ENCODE peak calls at places on chromosome 16, in four cellular contexts. I is fibroblast of lung, C is tibial nerve, R is heart left ventricle. S is an unnamed sample.

GRCh38 chr16:71540-72341 is 690 bp downstream of the RHBDF1 start:
- DNase-seq in I (peak; percentile 74), R (peak; percentile 82), C (peak; percentile 86), S (peak; percentile 81)

GRCh38 chr16:68385371-68385770 is 62.9 kb downstream of the SMPD3 start:
- DNase-seq in C (no peak), R (no peak), I (no peak), S (no peak)

GRCh38 chr16:67489401-67490083 is 6.2 kb upstream of the AGRP start:
- DNase-seq in I (no peak), C (no peak), R (no peak), S (no peak)

GRCh38 chr16:68162413-68162812 is 73.5 kb downstream of the ESRP2 start:
- DNase-seq in R (no peak), C (no peak), I (no peak), S (no peak)

GRCh38 chr16:3459401-3460090 is 16.1 kb downstream of the NAA60 start:
- DNase-seq in R (no peak), I (no peak), C (no peak), S (no peak)

GRCh38 chr16:81758376-81758775 is 20.7 kb upstream of the PLCG2 start:
- DNase-seq in C (no peak), R (no peak), I (no peak), S (no peak)

GRCh38 chr16:14111713-14112538 is 40.8 kb downstream of the MRTFB start:
- DNase-seq in R (peak; percentile 61), C (peak; percentile 52), I (no peak), S (peak; percentile 59)

GRCh38 chr16:54942353-54942943 is 11.8 kb downstream of the IRX5 start:
- DNase-seq in I (no peak), R (no peak), C (no peak), S (no peak)

GRCh38 chr16:56615353-56615752 is 7.0 kb downstream of the MT2A start:
- DNase-seq in R (no peak), I (peak; percentile 66), C (no peak), S (no peak)

GRCh38 chr16:35931722-35932121 is 2472.3 kb downstream of the TP53TG3F start:
- DNase-seq in C (no peak), R (no peak), I (no peak), S (no peak)

GRCh38 chr16:49589721-49590120 is 216.1 kb downstream of the C16orf78 start:
- DNase-seq in R (no peak), I (no peak), C (no peak), S (no peak)

GRCh38 chr16:28207425-28207824 is 4.3 kb downstream of the XPO6 start:
- DNase-seq in C (no peak), R (no peak), I (no peak), S (no peak)

GRCh38 chr16:84582958-84583516 is 34.8 kb downstream of the COTL1 start:
- DNase-seq in C (no peak), I (peak; percentile 68), R (peak; percentile 21), S (no peak)

GRCh38 chr16:4922721-4923342 is 14.1 kb downstream of the PPL start:
- DNase-seq in R (no peak), C (no peak), I (no peak), S (no peak)

GRCh38 chr16:26715969-26716368 is 350.8 kb upstream of the C16orf82 start:
- DNase-seq in R (no peak), C (no peak), I (no peak), S (no peak)

GRCh38 chr16:6076631-6077030 is 979.0 kb upstream of the EEF2KMT start:
- DNase-seq in C (no peak), I (no peak), R (no peak), S (no peak)

GRCh38 chr16:88810868-88811599 is 694 bp downstream of the APRT start:
- DNase-seq in C (peak; percentile 70), I (peak; percentile 82), R (peak; percentile 77), S (peak; percentile 72)

GRCh38 chr16:4175849-4176248 is 59.6 kb upstream of the ADCY9 start:
- DNase-seq in C (no peak), I (no peak), R (no peak), S (no peak)

GRCh38 chr16:89133457-89134127 is 38.0 kb upstream of the CDH15 start:
- DNase-seq in C (no peak), R (no peak), I (no peak), S (no peak)

GRCh38 chr16:678858-679807 is 1.1 kb upstream of the STUB1 start:
- DNase-seq in C (no peak), I (peak; percentile 56), R (peak; percentile 86), S (peak; percentile 82)

GRCh38 chr16:67539691-67540635 is 11.3 kb downstream of the RIPOR1 start:
- DNase-seq in I (no peak), C (no peak), R (no peak), S (no peak)

GRCh38 chr16:4561565-4561964 is 5.4 kb downstream of the C16orf96 start:
- DNase-seq in I (no peak), R (no peak), C (no peak), S (no peak)

GRCh38 chr16:67857547-67858233 is 10.2 kb upstream of the CENPT start:
- DNase-seq in C (peak; percentile 70), R (peak; percentile 91), I (peak; percentile 77), S (peak; percentile 79)

GRCh38 chr16:68401871-68402747 is 46.2 kb downstream of the SMPD3 start:
- DNase-seq in C (no peak), R (no peak), I (peak; percentile 18), S (no peak)

DNA sequence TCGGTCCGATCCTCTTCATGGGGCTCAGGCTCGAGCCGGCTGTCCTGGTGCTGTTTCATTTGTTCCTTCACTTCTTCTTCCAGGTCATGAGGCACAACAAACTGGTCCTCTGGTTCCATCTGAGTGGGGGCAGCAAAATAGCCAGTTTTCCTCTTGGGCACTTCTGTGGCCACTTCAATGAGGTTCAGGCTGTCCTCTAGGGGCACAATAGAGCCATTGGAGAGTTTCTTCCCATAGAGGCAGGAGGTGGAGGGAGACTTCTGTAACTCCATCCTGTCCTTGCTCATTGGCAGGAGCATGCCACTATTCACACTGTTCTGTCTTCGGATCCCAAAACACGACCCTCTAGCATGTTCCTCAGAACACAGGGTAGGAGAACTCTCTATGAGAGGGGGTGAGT is 22.9 kb downstream of the MARVELD3 start:
- DNase-seq in C (no peak), R (no peak), I (no peak), S (no peak)
- TF ChIP-seq CTCF in C (no peak), R (no peak), I (peak; percentile 44), S (peak; percentile 18)

GRCh38 chr16:75319513-75320401 is 68.3 kb upstream of the BCAR1 start:
- DNase-seq in I (peak; percentile 82), C (no peak), R (no peak), S (no peak)
- H3K4me3 ChIP-seq in I (peak overlapping the region; percentile 40), C (no peak overlapping the region), R (no peak overlapping the region), S (no peak overlapping the region)

GRCh38 chr16:11708421-11708820 is 34.2 kb downstream of the TXNDC11 start:
- DNase-seq in C (no peak), I (peak; percentile 7), R (no peak), S (no peak)
- TF ChIP-seq CTCF in C (no peak), I (no peak), R (no peak), S (no peak)

DNA sequence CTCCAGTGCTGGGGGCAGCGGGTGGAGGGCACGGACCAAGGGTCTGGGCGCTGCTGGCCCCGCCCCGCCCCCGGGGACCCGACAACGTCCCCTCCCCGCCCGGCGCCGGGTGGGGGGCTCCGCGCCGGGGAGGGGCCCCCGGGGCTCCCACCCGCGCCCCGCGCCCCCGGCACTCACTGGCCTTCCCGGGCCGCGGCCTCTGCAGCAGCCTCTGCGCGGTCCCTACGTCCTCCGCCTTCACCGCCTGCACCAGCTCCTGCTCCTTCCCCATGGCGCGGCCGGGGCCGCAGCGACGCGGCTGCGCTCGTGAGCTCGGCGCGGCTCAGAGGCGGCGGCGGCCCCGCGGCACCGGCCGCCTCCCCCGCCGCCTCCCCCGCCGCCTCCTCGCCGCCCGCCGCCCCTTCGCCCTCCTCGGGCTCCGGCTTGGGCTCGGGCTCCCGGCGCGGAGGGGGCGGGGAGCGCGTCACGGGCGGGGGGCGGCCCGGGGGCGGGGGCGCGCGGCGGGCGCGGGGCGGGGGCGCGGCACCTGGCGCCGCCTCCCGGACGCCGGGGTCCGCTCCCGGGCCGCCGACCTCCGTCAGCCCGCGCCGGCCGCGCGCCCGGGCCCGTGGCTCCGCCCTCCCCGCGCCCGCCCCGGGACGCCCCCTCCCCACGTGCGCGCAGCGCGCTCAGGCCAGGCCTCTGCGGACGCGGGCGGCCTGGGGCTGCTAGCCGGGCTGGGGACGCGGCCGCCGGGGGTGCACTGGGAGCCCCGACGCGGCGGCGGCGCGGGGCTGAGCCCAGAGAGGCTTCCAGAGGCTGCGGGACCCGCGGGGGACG is at the start of gene CASKIN1:
- DNase-seq in R (no peak), I (no peak), C (no peak), S (no peak)
- H3K4me3 ChIP-seq in R (peak within 1 kb of the TSS; percentile 27), I (peak within 1 kb of the TSS; percentile 32), C (peak within 1 kb of the TSS; percentile 55), S (peak within 1 kb of the TSS; percentile 41)

GRCh38 chr16:25676820-25677219 is 14.9 kb upstream of the HS3ST4 start:
- DNase-seq in C (no peak), I (no peak), R (no peak), S (no peak)
- TF ChIP-seq CTCF in C (no peak), I (no peak), R (no peak), S (no peak)

GRCh38 chr16:85638695-85639409 is 25.7 kb downstream of the GSE1 start:
- DNase-seq in C (no peak), R (no peak), I (no peak), S (no peak)
- H3K4me3 ChIP-seq in C (no peak overlapping the region), R (no peak overlapping the region), I (no peak overlapping the region), S (no peak overlapping the region)

S was measured in heart right ventricle.